ENCODE peak calls at places on chromosomes 16 and 17, in nine cellular contexts. E is COLO829, I is EL, Z is T-helper 1 cell, O is NCI-H345, V is GM19239, N is HuH-7.5, B is fibroblast of the aortic adventitia, W is posterior cingulate gyrus. A is an unnamed sample.

GRCh38 chr16:56013962-56014552 is 138.9 kb upstream of the CES5A start:
- DNase-seq in E (no peak), I (peak), Z (peak), O (no peak), V (peak), N (no peak), B (peak), W (peak), A (no peak)

GRCh38 chr16:55528974-55529373 is 20.1 kb downstream of the LPCAT2 start:
- DNase-seq in E (no peak), I (peak), Z (no peak), O (no peak), V (no peak), N (no peak), B (no peak), W (no peak), A (no peak)

GRCh38 chr17:43094129-43094834 is 30.9 kb downstream of the BRCA1 start:
- DNase-seq in E (peak), I (peak), Z (no peak), O (no peak), V (no peak), N (no peak), B (peak), W (no peak), A (peak)

GRCh38 chr17:81456798-81457197 is 55.8 kb downstream of the ACTG1 start:
- DNase-seq in E (no peak), I (no peak), Z (no peak), O (no peak), V (no peak), N (no peak), B (no peak), W (no peak), A (no peak)

GRCh38 chr16:29231231-29231630 is 175.3 kb downstream of the NPIPB11 start:
- DNase-seq in E (no peak), I (no peak), Z (no peak), O (no peak), V (no peak), N (no peak), B (peak), W (no peak), A (peak)

GRCh38 chr16:48526058-48526957 is 83.7 kb downstream of the N4BP1 start:
- DNase-seq in E (no peak), I (no peak), Z (no peak), O (peak), V (no peak), N (peak), B (no peak), W (no peak), A (peak)

GRCh38 chr16:12236491-12237030 is 260.0 kb downstream of the SNX29 start:
- DNase-seq in E (no peak), I (no peak), Z (no peak), O (no peak), V (no peak), N (no peak), B (no peak), W (no peak), A (no peak)

GRCh38 chr17:67942810-67943209 is 53.5 kb downstream of the C17orf58 start:
- DNase-seq in E (no peak), I (peak), Z (no peak), O (no peak), V (no peak), N (peak), B (peak), W (no peak), A (no peak)

GRCh38 chr16:11430601-11431317 is 85.5 kb downstream of the RMI2 start:
- DNase-seq in E (no peak), I (no peak), Z (no peak), O (no peak), V (no peak), N (no peak), B (no peak), W (no peak), A (no peak)

GRCh38 chr16:59042296-59042695 is 308.2 kb upstream of the GOT2 start:
- DNase-seq in E (no peak), I (no peak), Z (no peak), O (no peak), V (no peak), N (no peak), B (no peak), W (no peak), A (no peak)

GRCh38 chr16:67537636-67538591 is 9.3 kb downstream of the RIPOR1 start:
- DNase-seq in E (no peak), I (peak), Z (peak), O (no peak), V (peak), N (peak), B (no peak), W (no peak), A (peak)

GRCh38 chr16:71626858-71627213 is 852 bp downstream of the MARVELD3 start:
- DNase-seq in E (no peak), I (no peak), Z (no peak), O (no peak), V (peak), N (peak), B (no peak), W (no peak), A (no peak)

GRCh38 chr16:87790278-87791023 is 24.7 kb upstream of the KLHDC4 start:
- DNase-seq in E (no peak), I (peak), Z (no peak), O (peak), V (no peak), N (no peak), B (peak), W (no peak), A (peak)

GRCh38 chr17:40110457-40110856 is 10.1 kb upstream of the NR1D1 start:
- DNase-seq in E (no peak), I (no peak), Z (no peak), O (no peak), V (no peak), N (no peak), B (no peak), W (no peak), A (peak)

GRCh38 chr17:43917348-43918025 is 10.2 kb upstream of the MPP2 start:
- DNase-seq in E (no peak), I (no peak), Z (peak), O (no peak), V (peak), N (no peak), B (peak), W (no peak), A (no peak)

GRCh38 chr16:77897831-77898540 is 109.6 kb downstream of the VAT1L start:
- DNase-seq in E (no peak), I (no peak), Z (no peak), O (no peak), V (no peak), N (no peak), B (no peak), W (no peak), A (no peak)

GRCh38 chr17:81367171-81367570 is 28.1 kb upstream of the BAHCC1 start:
- DNase-seq in E (no peak), I (no peak), Z (no peak), O (no peak), V (no peak), N (no peak), B (no peak), W (no peak), A (no peak)

GRCh38 chr17:63911657-63912100 is 621 bp upstream of the CSHL1 start:
- DNase-seq in E (peak), I (peak), Z (peak), O (peak), V (peak), N (peak), B (peak), W (peak), A (peak)

GRCh38 chr17:79657861-79658810 is 47.3 kb upstream of the RBFOX3 start:
- DNase-seq in E (no peak), I (no peak), Z (no peak), O (no peak), V (no peak), N (no peak), B (no peak), W (no peak), A (peak)

GRCh38 chr17:13273744-13274295 is 256.0 kb upstream of the ELAC2 start:
- DNase-seq in E (no peak), I (peak), Z (no peak), O (no peak), V (no peak), N (no peak), B (no peak), W (no peak), A (no peak)

GRCh38 chr17:77320501-77321256 is 179.9 kb downstream of the SEC14L1 start:
- DNase-seq in E (no peak), I (peak), Z (no peak), O (no peak), V (no peak), N (no peak), B (peak), W (no peak), A (peak)

A was measured in osteoblast.